ENCODE peak calls at places on chromosome 12, in four cellular contexts. One of them, this sample, is unnamed.

GRCh38 chr12:64098709-64099354 is 123.3 kb downstream of the KICS2 start:
- DNase-seq in nephron progenitor cell: no peak
- DNase-seq in mucosa of gallbladder: no peak
- DNase-seq in neural progenitor cell: no peak
- DNase-seq in this sample: peak; percentile 87

GRCh38 chr12:80213246-80213645 is 113.9 kb downstream of the OTOGL start:
- DNase-seq in neural progenitor cell: no peak
- DNase-seq in nephron progenitor cell: no peak
- DNase-seq in mucosa of gallbladder: no peak
- DNase-seq in this sample: no peak

GRCh38 chr12:32274665-32275064 is 124.7 kb upstream of the FGD4 start:
- DNase-seq in neural progenitor cell: no peak
- DNase-seq in nephron progenitor cell: no peak
- DNase-seq in mucosa of gallbladder: no peak
- DNase-seq in this sample: no peak

GRCh38 chr12:115687094-115687493 is 590.4 kb downstream of the MED13L start:
- DNase-seq in neural progenitor cell: no peak
- DNase-seq in mucosa of gallbladder: no peak
- DNase-seq in nephron progenitor cell: peak; percentile 57
- DNase-seq in this sample: no peak

GRCh38 chr12:119176267-119177055 is 2.3 kb upstream of the HSPB8 start:
- DNase-seq in nephron progenitor cell: peak; percentile 54
- DNase-seq in mucosa of gallbladder: peak; percentile 84
- DNase-seq in neural progenitor cell: peak; percentile 60
- DNase-seq in this sample: peak; percentile 85

GRCh38 chr12:23169012-23170003 is 544.3 kb downstream of the ETNK1 start:
- DNase-seq in neural progenitor cell: no peak
- DNase-seq in nephron progenitor cell: no peak
- DNase-seq in mucosa of gallbladder: no peak
- DNase-seq in this sample: no peak

GRCh38 chr12:108236366-108236765 is 102.7 kb downstream of the CMKLR1 start:
- DNase-seq in neural progenitor cell: no peak
- DNase-seq in mucosa of gallbladder: no peak
- DNase-seq in nephron progenitor cell: no peak
- DNase-seq in this sample: no peak

GRCh38 chr12:85575115-85576096 is 260.8 kb downstream of the RASSF9 start:
- DNase-seq in nephron progenitor cell: peak; percentile 57
- DNase-seq in mucosa of gallbladder: peak; percentile 44
- DNase-seq in neural progenitor cell: peak; percentile 74
- DNase-seq in this sample: peak; percentile 87

GRCh38 chr12:26239508-26240328 is 44.3 kb downstream of the SSPN start:
- DNase-seq in mucosa of gallbladder: peak; percentile 71
- DNase-seq in neural progenitor cell: no peak
- DNase-seq in nephron progenitor cell: no peak
- DNase-seq in this sample: no peak

GRCh38 chr12:58919271-58920101 is 818 bp downstream of the LRIG3 start:
- DNase-seq in neural progenitor cell: peak; percentile 60
- DNase-seq in nephron progenitor cell: no peak
- DNase-seq in mucosa of gallbladder: no peak
- DNase-seq in this sample: peak; percentile 83

GRCh38 chr12:64627781-64628180 is 17.5 kb downstream of the RASSF3 start:
- DNase-seq in nephron progenitor cell: no peak
- DNase-seq in neural progenitor cell: no peak
- DNase-seq in mucosa of gallbladder: no peak
- DNase-seq in this sample: peak; percentile 60

GRCh38 chr12:49661191-49661590 is 37.8 kb downstream of the PRPF40B start:
- DNase-seq in nephron progenitor cell: no peak
- DNase-seq in mucosa of gallbladder: no peak
- DNase-seq in neural progenitor cell: no peak
- DNase-seq in this sample: no peak

GRCh38 chr12:98763656-98764055 is 118.6 kb downstream of the APAF1 start:
- DNase-seq in nephron progenitor cell: no peak
- DNase-seq in mucosa of gallbladder: no peak
- DNase-seq in neural progenitor cell: no peak
- DNase-seq in this sample: no peak

GRCh38 chr12:120402217-120402616 is 33.3 kb upstream of the MSI1 start:
- DNase-seq in nephron progenitor cell: peak; percentile 62
- DNase-seq in neural progenitor cell: peak; percentile 59
- DNase-seq in mucosa of gallbladder: no peak
- DNase-seq in this sample: no peak

GRCh38 chr12:131087991-131088700 is 134.4 kb downstream of the ADGRD1 start:
- DNase-seq in mucosa of gallbladder: no peak
- DNase-seq in nephron progenitor cell: no peak
- DNase-seq in neural progenitor cell: no peak
- DNase-seq in this sample: no peak

GRCh38 chr12:93991882-93992415 is 156.4 kb upstream of the PLXNC1 start:
- DNase-seq in mucosa of gallbladder: no peak
- DNase-seq in neural progenitor cell: no peak
- DNase-seq in nephron progenitor cell: no peak
- DNase-seq in this sample: no peak

GRCh38 chr12:99380701-99381100 is 266.9 kb upstream of the GARIN6 start:
- DNase-seq in nephron progenitor cell: no peak
- DNase-seq in neural progenitor cell: no peak
- DNase-seq in mucosa of gallbladder: no peak
- DNase-seq in this sample: no peak

GRCh38 chr12:13811061-13811460 is 170.3 kb downstream of the GRIN2B start:
- DNase-seq in nephron progenitor cell: no peak
- DNase-seq in mucosa of gallbladder: no peak
- DNase-seq in neural progenitor cell: no peak
- DNase-seq in this sample: no peak

GRCh38 chr12:113573148-113573547 is 101.5 kb upstream of the LHX5 start:
- DNase-seq in nephron progenitor cell: no peak
- DNase-seq in mucosa of gallbladder: no peak
- DNase-seq in neural progenitor cell: no peak
- DNase-seq in this sample: no peak

GRCh38 chr12:28507867-28508266 is 317.6 kb downstream of the CCDC91 start:
- DNase-seq in nephron progenitor cell: no peak
- DNase-seq in mucosa of gallbladder: no peak
- DNase-seq in neural progenitor cell: no peak
- DNase-seq in this sample: no peak

GRCh38 chr12:49345048-49345839 is 1.4 kb upstream of the DNAJC22 start:
- DNase-seq in nephron progenitor cell: peak; percentile 88
- DNase-seq in neural progenitor cell: peak; percentile 81
- DNase-seq in mucosa of gallbladder: no peak
- DNase-seq in this sample: no peak

GRCh38 chr12:3551386-3551785 is 60.4 kb downstream of the PRMT8 start:
- DNase-seq in mucosa of gallbladder: peak; percentile 35
- DNase-seq in nephron progenitor cell: no peak
- DNase-seq in neural progenitor cell: no peak
- DNase-seq in this sample: no peak

GRCh38 chr12:125835852-125836251 is 770.6 kb downstream of the AACS start:
- DNase-seq in nephron progenitor cell: no peak
- DNase-seq in mucosa of gallbladder: no peak
- DNase-seq in neural progenitor cell: no peak
- DNase-seq in this sample: no peak

GRCh38 chr12:124305136-124305535 is 10.2 kb downstream of the RFLNA start:
- DNase-seq in neural progenitor cell: no peak
- DNase-seq in mucosa of gallbladder: no peak
- DNase-seq in nephron progenitor cell: no peak
- DNase-seq in this sample: no peak

GRCh38 chr12:52359511-52360103 is 7.7 kb downstream of the KRT85 start:
- DNase-seq in nephron progenitor cell: no peak
- DNase-seq in neural progenitor cell: no peak
- DNase-seq in mucosa of gallbladder: no peak
- DNase-seq in this sample: no peak

GRCh38 chr12:122874081-122874480 is 21.8 kb downstream of the VPS37B start:
- DNase-seq in neural progenitor cell: peak; percentile 61
- DNase-seq in nephron progenitor cell: no peak
- DNase-seq in mucosa of gallbladder: no peak
- DNase-seq in this sample: no peak

GRCh38 chr12:111692575-111693210 is 6.8 kb downstream of the ACAD10 start:
- DNase-seq in neural progenitor cell: no peak
- DNase-seq in nephron progenitor cell: no peak
- DNase-seq in mucosa of gallbladder: no peak
- DNase-seq in this sample: no peak

GRCh38 chr12:31855427-31855826 is 103.8 kb upstream of the RESF1 start:
- DNase-seq in neural progenitor cell: no peak
- DNase-seq in nephron progenitor cell: no peak
- DNase-seq in mucosa of gallbladder: no peak
- DNase-seq in this sample: no peak

GRCh38 chr12:5003025-5003666 is 40.5 kb upstream of the KCNA5 start:
- DNase-seq in mucosa of gallbladder: peak; percentile 59
- DNase-seq in nephron progenitor cell: peak; percentile 76
- DNase-seq in neural progenitor cell: peak; percentile 84
- DNase-seq in this sample: peak; percentile 69

GRCh38 chr12:109934026-109934425 is 34.0 kb downstream of the TCHP start:
- DNase-seq in mucosa of gallbladder: no peak
- DNase-seq in nephron progenitor cell: no peak
- DNase-seq in neural progenitor cell: no peak
- DNase-seq in this sample: peak; percentile 44

GRCh38 chr12:81627336-81628189 is 131.6 kb downstream of the PPFIA2 start:
- DNase-seq in nephron progenitor cell: no peak
- DNase-seq in mucosa of gallbladder: no peak
- DNase-seq in neural progenitor cell: peak; percentile 63
- DNase-seq in this sample: peak; percentile 46

GRCh38 chr12:70317781-70318180 is 48.3 kb upstream of the KCNMB4 start:
- DNase-seq in mucosa of gallbladder: no peak
- DNase-seq in neural progenitor cell: no peak
- DNase-seq in nephron progenitor cell: no peak
- DNase-seq in this sample: no peak

GRCh38 chr12:92218394-92219077 is 72.9 kb upstream of the BTG1 start:
- DNase-seq in nephron progenitor cell: no peak
- DNase-seq in neural progenitor cell: no peak
- DNase-seq in mucosa of gallbladder: no peak
- DNase-seq in this sample: no peak

This sample was measured in lung microvascular endothelial cell.